ENCODE peak calls at places on chromosomes 13 and 19, in five cellular contexts. C, T, S, J and F are unnamed samples.

GRCh38 chr13:100439247-100439955 is 149.2 kb downstream of the GGACT start:
- DNase-seq in C (no peak), T (no peak), J (no peak), S (no peak), F (no peak)

GRCh38 chr13:43877788-43878187 is 1.8 kb downstream of the CCDC122 start:
- DNase-seq in T (no peak), C (no peak), J (no peak), S (no peak), F (no peak)

GRCh38 chr19:41599175-41599966 is 23.4 kb downstream of the CEACAM21 start:
- DNase-seq in C (no peak), J (no peak), S (no peak), T (no peak), F (no peak)

GRCh38 chr19:16524991-16525734 is 17.1 kb downstream of the CHERP start:
- DNase-seq in C (no peak), S (no peak), T (no peak), J (no peak), F (no peak)

GRCh38 chr13:48431987-48432615 is 19.2 kb upstream of the LPAR6 start:
- DNase-seq in T (no peak), S (no peak), J (no peak), C (no peak), F (no peak)

GRCh38 chr19:7500811-7501450 is 12.1 kb upstream of the PEX11G start:
- DNase-seq in C (peak), T (peak), J (peak), S (no peak), F (no peak)

GRCh38 chr13:47114030-47114429 is 217.2 kb upstream of the HTR2A start:
- DNase-seq in S (no peak), J (no peak), T (peak), C (no peak), F (no peak)

GRCh38 chr13:95603887-95604533 is 40.5 kb downstream of the DZIP1 start:
- DNase-seq in S (no peak), C (no peak), T (no peak), J (peak), F (peak)

GRCh38 chr19:42252365-42253244 is 2.3 kb downstream of the ERF start:
- DNase-seq in S (peak), C (peak), J (peak), T (peak), F (no peak)

GRCh38 chr13:90232291-90232690 is 1115.2 kb upstream of the MIR17HG start:
- DNase-seq in J (no peak), C (no peak), S (no peak), T (no peak), F (no peak)

GRCh38 chr19:7922841-7923205 is 2.7 kb downstream of the SNAPC2 start:
- DNase-seq in S (no peak), T (no peak), C (no peak), J (no peak), F (no peak)

DNA sequence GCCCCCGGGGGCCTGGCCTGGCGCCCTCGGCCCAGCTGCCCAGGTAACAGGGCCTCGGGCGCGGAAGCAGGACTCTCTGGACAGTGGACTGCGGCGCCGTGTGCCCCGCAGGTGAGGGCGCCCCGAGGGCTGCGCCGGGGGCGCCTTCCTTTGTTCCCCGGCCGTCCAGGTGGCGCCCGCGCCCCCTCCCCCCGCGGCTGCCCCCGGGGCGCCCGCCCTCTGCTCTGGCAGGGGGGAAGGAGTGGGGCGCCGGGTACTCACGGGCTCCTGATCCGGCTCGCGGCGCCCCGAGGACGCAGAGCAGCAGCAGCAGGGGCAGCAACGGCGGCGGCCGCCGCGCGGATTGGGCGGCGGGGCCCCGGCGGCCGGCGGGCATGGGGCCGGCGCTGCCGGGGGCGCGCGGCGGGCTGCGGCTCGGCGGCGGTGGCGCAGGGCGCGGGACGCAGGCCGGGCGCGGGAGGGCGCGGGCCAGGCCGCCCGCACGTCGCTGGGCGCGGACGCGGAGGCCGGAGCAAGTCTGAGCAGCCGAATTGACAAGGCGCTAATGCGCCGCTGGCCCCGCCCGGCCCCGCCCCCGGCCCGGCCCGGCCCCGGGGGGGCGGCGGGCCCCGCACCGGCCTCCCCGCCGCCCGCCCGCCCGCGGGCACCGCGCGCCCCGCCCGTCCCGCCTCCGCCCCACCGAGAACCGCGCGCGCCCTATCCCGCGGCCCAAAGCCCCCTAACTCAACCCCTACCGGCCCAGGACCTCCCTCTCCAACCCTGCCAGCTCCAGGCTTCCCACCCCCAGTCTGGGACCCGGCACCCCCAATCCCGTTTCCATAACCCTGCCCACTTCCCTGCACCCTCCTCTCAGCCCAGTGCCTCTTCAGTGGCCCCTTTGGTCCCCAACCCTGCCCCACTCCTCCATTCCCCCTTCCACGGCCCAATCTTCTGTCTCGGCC is at the start of gene CRLF1:
- DNase-seq in S (no peak), J (no peak), T (no peak), C (no peak), F (no peak)
- TF ChIP-seq POLR2A in S (no peak), J (no peak), T (no peak), C (no peak), F (no peak)

GRCh38 chr19:12777217-12778019 is 2.1 kb upstream of the HOOK2 start:
- DNase-seq in C (peak), S (peak), T (peak), J (peak), F (peak)

GRCh38 chr19:12778905-12779161 is 3.5 kb upstream of the HOOK2 start:
- DNase-seq in T (no peak), J (no peak), C (no peak), S (no peak), F (no peak)

GRCh38 chr19:12774588-12775555 is at the start of gene HOOK2:
- DNase-seq in T (no peak), J (peak), S (peak), C (peak), F (no peak)

GRCh38 chr19:12779162-12779993 is 4.0 kb upstream of the HOOK2 start:
- DNase-seq in C (peak), S (peak), T (peak), J (peak), F (no peak)

DNA sequence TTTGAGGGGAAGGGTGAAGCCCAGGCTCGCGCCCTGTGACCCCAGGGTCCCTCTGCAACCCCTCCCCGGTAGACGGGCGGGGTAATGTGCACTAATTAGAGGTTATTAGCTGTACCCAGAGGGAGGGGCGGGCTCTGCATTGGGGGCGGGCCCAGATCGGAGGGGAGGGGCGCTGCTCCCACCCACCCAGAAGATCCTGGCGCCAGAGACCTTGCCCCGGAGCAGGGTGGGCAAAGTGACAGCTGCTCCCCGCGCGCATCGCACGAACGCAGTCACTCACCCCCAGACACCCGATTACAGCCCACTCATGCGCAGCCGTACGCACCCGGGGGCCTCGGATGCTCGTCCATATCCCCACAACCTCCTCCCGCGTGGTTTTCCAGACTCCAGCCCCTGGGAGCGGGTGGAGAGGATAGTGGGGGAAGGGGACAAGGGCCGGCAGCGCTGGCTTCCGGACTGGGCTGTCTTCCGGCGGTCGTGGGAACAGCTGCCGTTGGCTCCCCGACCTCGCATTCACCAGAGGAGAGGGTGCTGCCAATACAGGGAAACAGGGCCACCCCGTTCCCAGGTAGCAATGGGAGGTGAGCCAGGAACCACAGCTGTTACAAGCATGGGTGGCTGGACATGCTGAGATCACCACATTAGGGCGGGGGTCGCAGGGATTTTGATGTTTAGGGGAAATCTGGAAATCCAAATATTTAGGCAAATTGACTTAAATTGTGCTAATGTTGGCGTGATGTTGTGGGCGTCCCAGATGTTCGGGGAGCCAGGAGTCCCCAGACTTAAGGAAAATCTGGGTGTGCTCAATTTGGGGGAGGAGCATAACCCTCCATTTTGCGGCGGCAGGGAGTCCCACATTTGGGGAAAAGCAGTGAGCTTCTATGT is 2.9 kb upstream of the HOOK2 start:
- DNase-seq in S (peak), J (peak), T (peak), C (peak), F (no peak)
- TF ChIP-seq POLR2A in S (peak), J (peak), T (peak), C (peak), F (peak)

GRCh38 chr19:14496849-14497346 is 971 bp upstream of the GIPC1 start:
- DNase-seq in S (no peak), J (no peak), C (no peak), T (no peak), F (no peak)

GRCh38 chr19:14494910-14495677 is 833 bp downstream of the GIPC1 start:
- DNase-seq in J (no peak), S (no peak), C (no peak), T (no peak), F (no peak)

GRCh38 chr19:14496029-14496848 is at the start of gene GIPC1:
- DNase-seq in C (peak), T (peak), J (peak), S (peak), F (peak)

GRCh38 chr19:14495678-14496028 is 274 bp downstream of the GIPC1 start:
- DNase-seq in J (no peak), S (no peak), T (no peak), C (peak), F (no peak)

DNA sequence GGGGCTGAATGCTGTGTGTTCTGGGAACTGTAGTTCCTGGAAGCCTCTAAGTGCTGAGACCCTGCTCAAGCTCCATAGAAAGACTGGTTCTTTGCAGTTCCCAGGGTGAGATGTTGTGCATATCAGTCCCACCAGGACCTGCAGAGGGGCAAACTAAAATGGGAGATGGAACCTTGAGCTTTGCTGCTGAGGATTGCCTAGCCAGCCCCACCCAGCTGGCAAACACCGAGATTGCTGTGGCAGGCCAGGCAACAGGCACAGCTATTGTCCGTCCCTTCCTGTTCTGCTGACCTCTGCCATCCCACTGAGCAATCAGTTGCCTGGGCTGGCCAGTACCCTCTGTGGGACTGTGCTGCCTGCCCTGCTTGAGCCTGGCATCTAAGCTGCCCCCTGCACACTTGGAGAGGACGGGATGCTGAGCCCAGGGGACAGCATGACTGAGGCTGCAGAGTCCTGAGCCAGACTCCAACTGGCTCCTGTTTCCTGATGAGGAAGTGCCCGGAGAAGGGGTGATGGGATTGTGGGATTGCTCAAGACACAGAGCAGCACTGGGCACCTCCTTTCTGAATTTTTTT is 1.5 kb upstream of the GIPC1 start:
- DNase-seq in S (no peak), J (no peak), T (no peak), C (no peak), F (no peak)
- TF ChIP-seq POLR2A in S (peak), J (no peak), T (no peak), C (no peak), F (no peak)

GRCh38 chr19:48637449-48637947 is 319 bp upstream of the DBP start:
- DNase-seq in T (peak), C (peak), S (peak), J (peak), F (peak)

GRCh38 chr19:48638831-48639381 is 1.7 kb upstream of the DBP start:
- DNase-seq in C (no peak), S (no peak), J (peak), T (no peak), F (no peak)

GRCh38 chr19:48636859-48637448 is at the start of gene DBP:
- DNase-seq in C (no peak), J (peak), S (no peak), T (no peak), F (no peak)

GRCh38 chr19:48639483-48640375 is 2.5 kb upstream of the DBP start:
- DNase-seq in J (peak), S (no peak), C (no peak), T (no peak), F (no peak)

DNA sequence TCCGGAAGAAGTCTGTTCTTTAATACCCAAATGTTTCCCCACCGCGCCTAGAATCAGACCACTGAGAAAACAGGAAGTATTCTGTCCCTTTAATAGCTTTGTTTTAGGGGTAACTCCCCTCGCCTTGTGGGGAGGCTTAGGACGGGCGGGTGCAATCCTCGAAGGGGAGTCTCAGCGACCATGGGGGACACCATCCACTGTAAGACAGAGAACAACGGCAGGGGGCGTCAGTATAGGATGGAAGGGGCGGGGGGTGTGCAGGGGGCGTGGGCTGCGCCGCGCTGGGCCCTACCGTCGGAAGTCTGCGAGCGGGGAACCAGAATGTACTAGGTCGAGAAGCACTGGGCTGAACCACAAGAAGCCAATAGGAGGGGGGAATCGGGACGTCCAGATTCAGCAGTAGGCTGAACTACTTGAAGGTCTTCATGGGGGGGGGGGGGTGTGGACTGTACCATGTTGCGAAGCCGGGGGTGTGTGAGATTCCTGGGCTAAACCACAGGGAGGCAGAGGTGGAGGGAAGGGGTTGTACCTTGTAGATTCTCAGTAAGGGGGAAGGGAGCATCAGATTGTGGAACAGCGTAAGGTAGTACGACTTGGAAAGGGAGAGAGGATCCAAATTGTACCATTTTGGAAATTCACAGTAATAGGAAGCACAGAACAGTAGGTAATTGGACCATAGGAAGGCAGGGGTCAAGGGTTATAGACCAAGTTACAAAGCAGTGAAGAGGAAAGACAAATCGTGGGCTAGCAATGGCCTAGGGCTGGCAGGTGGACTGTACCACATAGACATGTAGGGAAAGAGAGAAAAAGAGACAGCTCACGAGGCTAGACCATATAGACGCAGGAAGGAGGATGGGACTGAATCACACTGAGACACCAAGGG is 1.0 kb upstream of the DBP start:
- DNase-seq in S (peak), T (peak), J (peak), C (peak), F (no peak)
- TF ChIP-seq POLR2A in S (no peak), T (no peak), J (peak), C (peak), F (peak)

GRCh38 chr19:50205681-50206138 is 2.3 kb downstream of the MYH14 start:
- DNase-seq in S (no peak), T (no peak), J (peak), C (no peak), F (no peak)
- TF ChIP-seq POLR2A in S (no peak), T (no peak), J (no peak), C (no peak), F (no peak)

GRCh38 chr19:36141039-36141914 is 1.4 kb downstream of the CAPNS1 start:
- DNase-seq in C (peak), J (peak), T (peak), S (peak), F (peak)
- TF ChIP-seq POLR2A in C (peak), J (no peak), T (no peak), S (peak), F (peak)

GRCh38 chr19:55494172-55494761 is 6.0 kb downstream of the SSC5D start:
- DNase-seq in S (peak), T (peak), J (no peak), C (peak), F (no peak)
- TF ChIP-seq POLR2A in S (peak), T (peak), J (no peak), C (peak), F (peak)

GRCh38 chr13:111295896-111296295 is 24.5 kb upstream of the TEX29 start:
- DNase-seq in S (no peak), T (no peak), J (no peak), C (no peak), F (no peak)

GRCh38 chr13:111289251-111289650 is 31.2 kb upstream of the TEX29 start:
- DNase-seq in J (no peak), T (no peak), C (no peak), S (no peak), F (no peak)

GRCh38 chr13:111292710-111293485 is 27.5 kb upstream of the TEX29 start:
- DNase-seq in C (no peak), J (no peak), S (no peak), T (no peak), F (no peak)

GRCh38 chr13:111288276-111288675 is 32.2 kb upstream of the TEX29 start:
- DNase-seq in J (no peak), S (no peak), C (no peak), T (no peak), F (no peak)

DNA sequence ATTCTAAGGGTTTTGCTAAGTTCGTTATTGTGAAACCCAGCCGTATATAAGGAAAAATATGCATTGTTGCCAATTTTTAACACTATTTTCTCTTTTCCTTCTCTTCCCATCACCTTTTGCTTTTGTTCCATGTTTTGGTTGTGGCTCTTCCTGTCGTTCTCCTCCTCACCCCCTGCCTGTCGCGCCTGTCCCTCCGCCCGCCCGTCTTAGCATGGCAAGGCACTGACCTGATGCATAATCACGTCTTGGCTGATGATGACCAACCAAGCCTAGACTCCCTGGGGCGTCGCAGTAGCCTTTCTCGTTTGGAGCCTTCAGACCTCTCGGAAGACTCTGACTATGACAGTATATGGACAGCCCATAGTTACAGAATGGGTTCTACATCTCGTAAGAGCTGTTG is 28.5 kb upstream of the TEX29 start:
- DNase-seq in J (no peak), S (no peak), C (no peak), T (no peak), F (no peak)
- TF ChIP-seq POLR2A in J (no peak), S (no peak), C (no peak), T (no peak), F (no peak)